ENCODE peak calls at places on chromosome 22, in five cellular contexts. P is EH; C is iPS-NIHi11; A is fibroblast of the conjunctiva; I is stimulated activated CD8-positive, alpha-beta memory T cell treated with anti-CD3 and anti-CD28 coated beads, Interleukin-15, amount 100 ng/mL, for 24 hours. X is an unnamed sample.
A peak's percentile ranks its signal among the peaks of the same experiment; 100 is the strongest.

GRCh38 chr22:23392420-23393121 is 187.5 kb downstream of the IGLL1 start:
- DNase-seq in P (no peak), C (no peak), A (no peak), I (no peak), X (no peak)

GRCh38 chr22:24843048-24843447 is 37.0 kb downstream of the SGSM1 start:
- DNase-seq in P (no peak), C (peak; percentile 56), A (no peak), I (no peak), X (no peak)

GRCh38 chr22:25051983-25052710 is 99.6 kb downstream of the KIAA1671 start:
- DNase-seq in P (no peak), C (no peak), A (no peak), I (no peak), X (no peak)

GRCh38 chr22:47354668-47355387 is 592.4 kb downstream of the TBC1D22A start:
- DNase-seq in P (no peak), C (no peak), A (no peak), I (no peak), X (no peak)

GRCh38 chr22:31630331-31631329 is 31.4 kb downstream of the PISD start:
- DNase-seq in P (peak; percentile 85), C (peak; percentile 95), A (peak; percentile 56), I (peak; percentile 72), X (peak; percentile 54)

GRCh38 chr22:48287031-48287430 is 1524.6 kb downstream of the TBC1D22A start:
- DNase-seq in P (no peak), C (no peak), A (no peak), I (no peak), X (no peak)

GRCh38 chr22:19873138-19873959 is 18.7 kb upstream of the GNB1L start:
- DNase-seq in P (no peak), C (no peak), A (no peak), I (no peak), X (no peak)

GRCh38 chr22:37048133-37048532 is 3.4 kb upstream of the KCTD17 start:
- DNase-seq in P (peak; percentile 52), C (no peak), A (no peak), I (no peak), X (no peak)

GRCh38 chr22:40310081-40310770 is 36.1 kb upstream of the ADSL start:
- DNase-seq in P (peak; percentile 95), C (no peak), A (peak; percentile 86), I (no peak), X (peak; percentile 76)

GRCh38 chr22:44907765-44908737 is 101.8 kb downstream of the PHF21B start:
- DNase-seq in P (no peak), C (no peak), A (no peak), I (no peak), X (no peak)

GRCh38 chr22:18997925-18998315 is 61.8 kb upstream of the PRODH start:
- DNase-seq in P (no peak), C (no peak), A (no peak), I (no peak), X (no peak)

GRCh38 chr22:18044548-18045271 is 20.3 kb upstream of the MICAL3 start:
- DNase-seq in P (no peak), C (no peak), A (no peak), I (no peak), X (no peak)

GRCh38 chr22:46581580-46582244 is 38.5 kb upstream of the GRAMD4 start:
- DNase-seq in P (no peak), C (no peak), A (no peak), I (no peak), X (no peak)

GRCh38 chr22:20464096-20464614 is 26.5 kb upstream of the SCARF2 start:
- DNase-seq in P (no peak), C (no peak), A (no peak), I (no peak), X (no peak)

GRCh38 chr22:47373648-47374272 is 611.3 kb downstream of the TBC1D22A start:
- DNase-seq in P (no peak), C (no peak), A (no peak), I (no peak), X (no peak)

GRCh38 chr22:44683237-44683636 is 18.8 kb upstream of the PRR5 start:
- DNase-seq in P (no peak), C (no peak), A (no peak), I (no peak), X (no peak)

GRCh38 chr22:39123811-39124668 is 27.0 kb downstream of the APOBEC3H start:
- DNase-seq in P (no peak), C (peak; percentile 63), A (no peak), I (no peak), X (no peak)

GRCh38 chr22:21003782-21004181 is 1.9 kb upstream of the THAP7 start:
- DNase-seq in P (no peak), C (no peak), A (no peak), I (no peak), X (no peak)

GRCh38 chr22:38452373-38453064 is 2.5 kb downstream of the KCNJ4 start:
- DNase-seq in P (peak; percentile 50), C (no peak), A (no peak), I (no peak), X (no peak)

GRCh38 chr22:45212306-45212709 is 28.4 kb downstream of the KIAA0930 start:
- DNase-seq in P (peak; percentile 97), C (peak; percentile 47), A (peak; percentile 83), I (no peak), X (peak; percentile 47)

GRCh38 chr22:41471606-41472005 is 2.7 kb downstream of the ACO2 start:
- DNase-seq in P (no peak), C (no peak), A (no peak), I (no peak), X (no peak)

GRCh38 chr22:17767236-17768065 is 6.8 kb downstream of the BID start:
- DNase-seq in P (no peak), C (no peak), A (no peak), I (no peak), X (no peak)

GRCh38 chr22:45072322-45072903 is 62.6 kb upstream of the PHF21B start:
- DNase-seq in P (peak; percentile 72), C (peak; percentile 81), A (no peak), I (no peak), X (peak; percentile 5)

GRCh38 chr22:29773233-29773632 is 6.1 kb downstream of the UQCR10 start:
- DNase-seq in P (peak; percentile 51), C (no peak), A (no peak), I (no peak), X (no peak)

GRCh38 chr22:48957311-48957986 is 870.2 kb downstream of the BRD1 start:
- DNase-seq in P (no peak), C (no peak), A (no peak), I (no peak), X (no peak)

GRCh38 chr22:48900626-48901025 is 927.0 kb downstream of the BRD1 start:
- DNase-seq in P (no peak), C (no peak), A (no peak), I (no peak), X (no peak)

GRCh38 chr22:41197808-41198585 is 7.1 kb upstream of the L3MBTL2 start:
- DNase-seq in P (peak; percentile 48), C (no peak), A (no peak), I (no peak), X (no peak)

GRCh38 chr22:42970029-42970428 is 44.9 kb downstream of the PACSIN2 start:
- DNase-seq in P (no peak), C (no peak), A (no peak), I (no peak), X (no peak)

GRCh38 chr22:42711895-42712837 is 8.5 kb downstream of the A4GALT start:
- DNase-seq in P (no peak), C (no peak), A (no peak), I (no peak), X (no peak)

GRCh38 chr22:38016182-38017078 is 32.1 kb upstream of the SOX10 start:
- DNase-seq in P (no peak), C (peak; percentile 59), A (no peak), I (no peak), X (no peak)

GRCh38 chr22:27207907-27208306 is 550.5 kb downstream of the MIAT start:
- DNase-seq in P (peak; percentile 41), C (no peak), A (no peak), I (no peak), X (no peak)

GRCh38 chr22:16774911-16775529 is 50.2 kb downstream of the XKR3 start:
- DNase-seq in P (no peak), C (no peak), A (no peak), I (no peak), X (no peak)

GRCh38 chr22:45180280-45180679 is 16.6 kb downstream of the NUP50 start:
- DNase-seq in P (no peak), C (no peak), A (no peak), I (no peak), X (no peak)